ENCODE peak calls at places on chromosome 18, in six cellular contexts. One of them, this sample, is unnamed. For H3K9me3, the result is how much of the 10 kb centered on the place peaks cover.

GRCh38 chr18:58208207-58208944 is 164.3 kb downstream of the NEDD4L start:
- DNase-seq in aorta: no peak
- DNase-seq in psoas muscle: no peak
- DNase-seq in stomach: no peak
- DNase-seq in right cardiac atrium: no peak
- DNase-seq in CD8-positive, alpha-beta memory T cell: no peak
- DNase-seq in this sample: no peak

GRCh38 chr18:44458777-44459176 is 221.9 kb upstream of the SETBP1 start:
- DNase-seq in aorta: no peak
- DNase-seq in psoas muscle: no peak
- DNase-seq in stomach: no peak
- DNase-seq in right cardiac atrium: no peak
- DNase-seq in CD8-positive, alpha-beta memory T cell: no peak
- DNase-seq in this sample: no peak

GRCh38 chr18:10261315-10262276 is 192.8 kb upstream of the APCDD1 start:
- DNase-seq in aorta: no peak
- DNase-seq in psoas muscle: no peak
- DNase-seq in stomach: no peak
- DNase-seq in right cardiac atrium: no peak
- DNase-seq in CD8-positive, alpha-beta memory T cell: no peak
- DNase-seq in this sample: no peak

GRCh38 chr18:58871514-58872490 is 7.1 kb downstream of the ZNF532 start:
- DNase-seq in aorta: no peak
- DNase-seq in psoas muscle: no peak
- DNase-seq in stomach: no peak
- DNase-seq in right cardiac atrium: no peak
- DNase-seq in CD8-positive, alpha-beta memory T cell: no peak
- DNase-seq in this sample: no peak

GRCh38 chr18:46706968-46707367 is 49.9 kb downstream of the ST8SIA5 start:
- DNase-seq in aorta: no peak
- DNase-seq in psoas muscle: no peak
- DNase-seq in stomach: no peak
- DNase-seq in right cardiac atrium: no peak
- DNase-seq in CD8-positive, alpha-beta memory T cell: no peak
- DNase-seq in this sample: no peak

GRCh38 chr18:9612989-9613388 is 1.4 kb downstream of the PPP4R1 start:
- DNase-seq in aorta: no peak
- DNase-seq in psoas muscle: no peak
- DNase-seq in stomach: no peak
- DNase-seq in right cardiac atrium: no peak
- DNase-seq in CD8-positive, alpha-beta memory T cell: no peak
- DNase-seq in this sample: no peak

GRCh38 chr18:35642802-35643201 is 61.3 kb downstream of the GALNT1 start:
- DNase-seq in aorta: no peak
- DNase-seq in psoas muscle: no peak
- DNase-seq in stomach: no peak
- DNase-seq in right cardiac atrium: no peak
- DNase-seq in CD8-positive, alpha-beta memory T cell: no peak
- DNase-seq in this sample: no peak

GRCh38 chr18:28854964-28855363 is 678.0 kb upstream of the CDH2 start:
- DNase-seq in aorta: no peak
- DNase-seq in psoas muscle: no peak
- DNase-seq in stomach: no peak
- DNase-seq in right cardiac atrium: no peak
- DNase-seq in CD8-positive, alpha-beta memory T cell: no peak
- DNase-seq in this sample: no peak

GRCh38 chr18:57110295-57110694 is 36.6 kb upstream of the BOD1L2 start:
- DNase-seq in aorta: no peak
- DNase-seq in psoas muscle: no peak
- DNase-seq in stomach: no peak
- DNase-seq in right cardiac atrium: no peak
- DNase-seq in CD8-positive, alpha-beta memory T cell: no peak
- DNase-seq in this sample: no peak

GRCh38 chr18:70333316-70333715 is 44.5 kb downstream of the SOCS6 start:
- DNase-seq in aorta: no peak
- DNase-seq in psoas muscle: no peak
- DNase-seq in stomach: no peak
- DNase-seq in right cardiac atrium: no peak
- DNase-seq in CD8-positive, alpha-beta memory T cell: no peak
- DNase-seq in this sample: no peak

GRCh38 chr18:47736376-47737140 is 193.9 kb downstream of the SMAD2 start:
- DNase-seq in aorta: no peak
- DNase-seq in psoas muscle: no peak
- DNase-seq in stomach: peak
- DNase-seq in right cardiac atrium: no peak
- DNase-seq in CD8-positive, alpha-beta memory T cell: no peak
- DNase-seq in this sample: no peak

GRCh38 chr18:51751901-51752300 is 554.4 kb upstream of the MEX3C start:
- DNase-seq in aorta: no peak
- DNase-seq in psoas muscle: no peak
- DNase-seq in stomach: no peak
- DNase-seq in right cardiac atrium: no peak
- DNase-seq in CD8-positive, alpha-beta memory T cell: no peak
- DNase-seq in this sample: no peak

GRCh38 chr18:46096651-46097300 is 1.3 kb downstream of the ATP5F1A start:
- DNase-seq in aorta: no peak
- DNase-seq in psoas muscle: no peak
- DNase-seq in stomach: no peak
- DNase-seq in right cardiac atrium: no peak
- DNase-seq in CD8-positive, alpha-beta memory T cell: no peak
- DNase-seq in this sample: peak

GRCh38 chr18:3468833-3469232 is 18.9 kb downstream of the TGIF1 start:
- DNase-seq in aorta: no peak
- DNase-seq in psoas muscle: no peak
- DNase-seq in stomach: no peak
- DNase-seq in right cardiac atrium: no peak
- DNase-seq in CD8-positive, alpha-beta memory T cell: no peak
- DNase-seq in this sample: no peak

GRCh38 chr18:7021994-7022840 is 95.4 kb downstream of the LAMA1 start:
- DNase-seq in aorta: no peak
- DNase-seq in psoas muscle: no peak
- DNase-seq in stomach: peak
- DNase-seq in right cardiac atrium: no peak
- DNase-seq in CD8-positive, alpha-beta memory T cell: no peak
- DNase-seq in this sample: peak

GRCh38 chr18:57397440-57397839 is 37.7 kb upstream of the ONECUT2 start:
- DNase-seq in aorta: no peak
- DNase-seq in psoas muscle: no peak
- DNase-seq in stomach: no peak
- DNase-seq in right cardiac atrium: no peak
- DNase-seq in CD8-positive, alpha-beta memory T cell: no peak
- DNase-seq in this sample: no peak

GRCh38 chr18:40215981-40216380 is 1739.1 kb upstream of the PIK3C3 start:
- DNase-seq in aorta: no peak
- DNase-seq in psoas muscle: no peak
- DNase-seq in stomach: no peak
- DNase-seq in right cardiac atrium: no peak
- DNase-seq in CD8-positive, alpha-beta memory T cell: no peak
- DNase-seq in this sample: no peak

GRCh38 chr18:44789704-44790103 is 109.0 kb downstream of the SETBP1 start:
- DNase-seq in aorta: no peak
- DNase-seq in psoas muscle: no peak
- DNase-seq in stomach: no peak
- DNase-seq in right cardiac atrium: peak
- DNase-seq in CD8-positive, alpha-beta memory T cell: no peak
- DNase-seq in this sample: no peak

GRCh38 chr18:42310956-42311355 is 355.9 kb downstream of the PIK3C3 start:
- DNase-seq in aorta: no peak
- DNase-seq in psoas muscle: peak
- DNase-seq in stomach: no peak
- DNase-seq in right cardiac atrium: no peak
- DNase-seq in CD8-positive, alpha-beta memory T cell: no peak
- DNase-seq in this sample: no peak

GRCh38 chr18:48926420-48926857 is 24.3 kb downstream of the SMAD7 start:
- DNase-seq in aorta: peak
- DNase-seq in psoas muscle: no peak
- DNase-seq in stomach: peak
- DNase-seq in right cardiac atrium: peak
- DNase-seq in CD8-positive, alpha-beta memory T cell: no peak
- DNase-seq in this sample: peak

GRCh38 chr18:111292-112014 is 46.9 kb upstream of the USP14 start:
- DNase-seq in aorta: peak
- DNase-seq in psoas muscle: peak
- DNase-seq in stomach: peak
- DNase-seq in right cardiac atrium: peak
- DNase-seq in CD8-positive, alpha-beta memory T cell: peak
- DNase-seq in this sample: peak

GRCh38 chr18:48665654-48666053 is 126.8 kb downstream of the CTIF start:
- DNase-seq in aorta: no peak
- DNase-seq in psoas muscle: no peak
- DNase-seq in stomach: no peak
- DNase-seq in right cardiac atrium: no peak
- DNase-seq in CD8-positive, alpha-beta memory T cell: no peak
- DNase-seq in this sample: no peak

GRCh38 chr18:24344509-24344908 is 53.1 kb downstream of the OSBPL1A start:
- DNase-seq in aorta: no peak
- DNase-seq in psoas muscle: no peak
- DNase-seq in stomach: no peak
- DNase-seq in right cardiac atrium: no peak
- DNase-seq in CD8-positive, alpha-beta memory T cell: no peak
- DNase-seq in this sample: no peak

GRCh38 chr18:75218064-75218463 is 7.5 kb downstream of the TSHZ1 start:
- DNase-seq in aorta: no peak
- DNase-seq in psoas muscle: no peak
- DNase-seq in stomach: no peak
- DNase-seq in right cardiac atrium: no peak
- DNase-seq in CD8-positive, alpha-beta memory T cell: no peak
- DNase-seq in this sample: peak

GRCh38 chr18:73407506-73407905 is 539.7 kb upstream of the NETO1 start:
- DNase-seq in aorta: no peak
- DNase-seq in psoas muscle: no peak
- DNase-seq in stomach: no peak
- DNase-seq in right cardiac atrium: no peak
- DNase-seq in CD8-positive, alpha-beta memory T cell: no peak
- DNase-seq in this sample: no peak

GRCh38 chr18:78906066-78906465 is 73.6 kb upstream of the SALL3 start:
- DNase-seq in aorta: no peak
- DNase-seq in psoas muscle: no peak
- DNase-seq in stomach: no peak
- DNase-seq in right cardiac atrium: no peak
- DNase-seq in CD8-positive, alpha-beta memory T cell: no peak
- DNase-seq in this sample: no peak
- H3K9me3 ChIP-seq in aorta: under half
- H3K9me3 ChIP-seq in psoas muscle: under half
- H3K9me3 ChIP-seq in stomach: under half
- H3K9me3 ChIP-seq in right cardiac atrium: under half
- H3K9me3 ChIP-seq in CD8-positive, alpha-beta memory T cell: under half
- H3K9me3 ChIP-seq in this sample: under half

GRCh38 chr18:55884498-55884897 is 296.5 kb upstream of the TCF4 start:
- DNase-seq in aorta: no peak
- DNase-seq in psoas muscle: no peak
- DNase-seq in stomach: no peak
- DNase-seq in right cardiac atrium: no peak
- DNase-seq in CD8-positive, alpha-beta memory T cell: no peak
- DNase-seq in this sample: no peak

GRCh38 chr18:55878224-55878623 is 290.2 kb upstream of the TCF4 start:
- DNase-seq in aorta: no peak
- DNase-seq in psoas muscle: no peak
- DNase-seq in stomach: no peak
- DNase-seq in right cardiac atrium: no peak
- DNase-seq in CD8-positive, alpha-beta memory T cell: no peak
- DNase-seq in this sample: no peak

GRCh38 chr18:55879331-55879730 is 291.3 kb upstream of the TCF4 start:
- DNase-seq in aorta: no peak
- DNase-seq in psoas muscle: no peak
- DNase-seq in stomach: no peak
- DNase-seq in right cardiac atrium: no peak
- DNase-seq in CD8-positive, alpha-beta memory T cell: no peak
- DNase-seq in this sample: no peak

GRCh38 chr18:55877321-55877720 is 289.3 kb upstream of the TCF4 start:
- DNase-seq in aorta: no peak
- DNase-seq in psoas muscle: no peak
- DNase-seq in stomach: no peak
- DNase-seq in right cardiac atrium: no peak
- DNase-seq in CD8-positive, alpha-beta memory T cell: no peak
- DNase-seq in this sample: no peak

DNA sequence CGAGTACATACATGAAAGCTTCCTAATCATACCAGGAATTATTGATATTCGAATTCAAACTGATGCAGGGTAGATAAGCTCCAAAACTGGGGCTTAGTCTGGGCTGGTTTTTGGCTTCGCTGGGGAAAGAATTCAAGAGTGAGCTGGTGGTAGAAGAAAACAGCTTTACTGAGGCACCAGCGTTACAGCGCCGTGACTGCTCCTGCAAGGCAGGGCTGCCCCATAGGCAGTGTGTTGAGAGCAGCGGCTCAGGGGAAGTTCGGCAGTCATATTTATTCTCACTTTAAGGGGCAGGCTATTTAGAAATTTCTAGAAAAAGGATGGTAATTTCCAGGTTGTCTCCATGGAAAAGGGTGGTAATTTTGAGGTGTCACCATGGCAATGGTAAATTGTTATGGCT is 292.6 kb upstream of the TCF4 start:
- DNase-seq in aorta: no peak
- DNase-seq in psoas muscle: no peak
- DNase-seq in stomach: no peak
- DNase-seq in right cardiac atrium: no peak
- DNase-seq in CD8-positive, alpha-beta memory T cell: no peak
- DNase-seq in this sample: no peak
- H3K9me3 ChIP-seq in aorta: under half
- H3K9me3 ChIP-seq in psoas muscle: under half
- H3K9me3 ChIP-seq in stomach: under half
- H3K9me3 ChIP-seq in right cardiac atrium: under half
- H3K9me3 ChIP-seq in CD8-positive, alpha-beta memory T cell: under half
- H3K9me3 ChIP-seq in this sample: under half

DNA sequence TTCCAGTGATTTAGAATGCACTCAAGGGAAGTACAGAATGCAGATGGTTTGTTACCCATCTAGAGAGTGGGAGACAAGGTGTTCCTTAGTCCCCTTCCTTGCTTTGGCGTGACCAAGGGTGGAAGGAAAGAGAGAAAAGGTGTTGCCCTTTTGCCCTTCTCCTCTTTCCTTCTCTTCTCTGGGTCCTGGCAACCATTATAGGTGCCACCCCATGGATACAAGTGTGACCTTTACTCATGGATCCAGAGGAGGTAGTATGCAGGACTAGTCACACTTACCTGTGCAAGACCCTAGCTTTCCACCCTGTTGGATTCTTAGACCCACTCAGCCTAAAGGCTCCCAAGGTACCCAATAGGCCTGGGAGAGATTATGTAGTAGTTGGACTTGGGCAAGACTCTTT is 11.6 kb upstream of the RBFA start:
- DNase-seq in aorta: no peak
- DNase-seq in psoas muscle: no peak
- DNase-seq in stomach: no peak
- DNase-seq in right cardiac atrium: no peak
- DNase-seq in CD8-positive, alpha-beta memory T cell: no peak
- DNase-seq in this sample: no peak
- H3K9me3 ChIP-seq in aorta: under half
- H3K9me3 ChIP-seq in psoas muscle: half or more
- H3K9me3 ChIP-seq in stomach: half or more
- H3K9me3 ChIP-seq in right cardiac atrium: under half
- H3K9me3 ChIP-seq in CD8-positive, alpha-beta memory T cell: half or more
- H3K9me3 ChIP-seq in this sample: under half

DNA sequence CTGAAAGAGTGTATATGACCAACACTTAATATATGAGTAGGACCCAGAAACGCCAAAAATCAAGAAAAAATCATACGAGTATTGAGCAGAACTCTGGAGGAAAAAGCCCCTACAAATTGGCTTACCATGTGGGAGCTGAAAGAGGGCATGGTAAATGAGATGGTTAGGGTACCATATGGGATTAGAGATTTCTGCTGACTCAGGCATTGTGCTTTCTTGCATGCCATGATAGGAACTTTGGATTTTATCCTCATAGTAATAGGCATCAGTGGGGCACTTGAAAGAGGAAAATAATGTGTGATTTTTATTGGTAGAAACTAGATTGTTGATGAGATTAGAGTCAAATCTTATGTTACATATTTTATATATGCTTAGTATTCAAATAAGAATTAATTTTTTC is 271.1 kb downstream of the CBLN2 start:
- DNase-seq in aorta: no peak
- DNase-seq in psoas muscle: no peak
- DNase-seq in stomach: no peak
- DNase-seq in right cardiac atrium: no peak
- DNase-seq in CD8-positive, alpha-beta memory T cell: no peak
- DNase-seq in this sample: no peak
- H3K9me3 ChIP-seq in aorta: under half
- H3K9me3 ChIP-seq in psoas muscle: under half
- H3K9me3 ChIP-seq in stomach: under half
- H3K9me3 ChIP-seq in right cardiac atrium: under half
- H3K9me3 ChIP-seq in CD8-positive, alpha-beta memory T cell: under half
- H3K9me3 ChIP-seq in this sample: under half